ENCODE peak calls at places on chromosome 13, in six cellular contexts. B, P, U, M, W and S are unnamed samples.

GRCh38 chr13:36979361-36980040 is 19.6 kb downstream of the ALG5 start:
- DNase-seq in B (no peak), P (peak; percentile 52), U (peak; percentile 70), M (no peak), W (no peak), S (no peak)

GRCh38 chr13:33363328-33363727 is 77.8 kb upstream of the STARD13 start:
- DNase-seq in B (no peak), P (no peak), U (no peak), M (no peak), W (no peak), S (no peak)

GRCh38 chr13:97367016-97367415 is 67.0 kb upstream of the RAP2A start:
- DNase-seq in B (no peak), P (peak; percentile 79), U (peak; percentile 67), M (no peak), W (no peak), S (no peak)

GRCh38 chr13:48199404-48199991 is 33.5 kb upstream of the ITM2B start:
- DNase-seq in B (no peak), P (no peak), U (no peak), M (no peak), W (no peak), S (no peak)

GRCh38 chr13:81388400-81388799 is 1047.5 kb upstream of the SPRY2 start:
- DNase-seq in B (no peak), P (no peak), U (no peak), M (no peak), W (no peak), S (no peak)

GRCh38 chr13:92224052-92224821 is 825.8 kb downstream of the GPC5 start:
- DNase-seq in B (no peak), P (peak; percentile 98), U (no peak), M (no peak), W (no peak), S (no peak)

GRCh38 chr13:20969182-20969581 is 66.6 kb upstream of the XPO4 start:
- DNase-seq in B (no peak), P (peak; percentile 52), U (peak; percentile 53), M (no peak), W (no peak), S (no peak)

GRCh38 chr13:72399351-72399750 is 328.1 kb downstream of the MZT1 start:
- DNase-seq in B (no peak), P (no peak), U (no peak), M (no peak), W (no peak), S (no peak)

GRCh38 chr13:38753878-38754277 is 67.0 kb downstream of the FREM2 start:
- DNase-seq in B (no peak), P (no peak), U (no peak), M (no peak), W (no peak), S (no peak)

GRCh38 chr13:42258747-42259146 is 13.2 kb upstream of the AKAP11 start:
- DNase-seq in B (no peak), P (no peak), U (no peak), M (no peak), W (no peak), S (no peak)

GRCh38 chr13:100528353-100528752 is 60.2 kb downstream of the GGACT start:
- DNase-seq in B (no peak), P (no peak), U (no peak), M (no peak), W (no peak), S (no peak)

GRCh38 chr13:55307909-55308308 is 1832.8 kb upstream of the PRR20A start:
- DNase-seq in B (no peak), P (no peak), U (no peak), M (no peak), W (no peak), S (no peak)

GRCh38 chr13:80340643-80341097 is 256 bp downstream of the SPRY2 start:
- DNase-seq in B (no peak), P (peak; percentile 76), U (peak; percentile 61), M (peak; percentile 70), W (peak; percentile 27), S (no peak)

GRCh38 chr13:81302125-81302524 is 961.2 kb upstream of the SPRY2 start:
- DNase-seq in B (no peak), P (no peak), U (no peak), M (no peak), W (no peak), S (no peak)

GRCh38 chr13:49652691-49653305 is 24.5 kb downstream of the ARL11 start:
- DNase-seq in B (no peak), P (peak; percentile 39), U (peak; percentile 28), M (no peak), W (no peak), S (no peak)

GRCh38 chr13:112928958-112929777 is 39.8 kb upstream of the MCF2L start:
- DNase-seq in B (no peak), P (peak; percentile 62), U (no peak), M (no peak), W (no peak), S (no peak)

GRCh38 chr13:99704390-99704789 is 203.1 kb downstream of the TM9SF2 start:
- DNase-seq in B (no peak), P (no peak), U (no peak), M (no peak), W (no peak), S (no peak)

GRCh38 chr13:20192470-20193141 is at the start of gene GJB2:
- DNase-seq in B (no peak), P (no peak), U (no peak), M (no peak), W (no peak), S (no peak)

GRCh38 chr13:101523732-101524131 is 71.3 kb downstream of the ITGBL1 start:
- DNase-seq in B (no peak), P (peak; percentile 68), U (peak; percentile 82), M (peak; percentile 82), W (no peak), S (peak; percentile 26)

GRCh38 chr13:37475151-37475550 is 123.4 kb downstream of the POSTN start:
- DNase-seq in B (no peak), P (no peak), U (no peak), M (no peak), W (no peak), S (no peak)

GRCh38 chr13:19726611-19727010 is 56.1 kb downstream of the PSPC1 start:
- DNase-seq in B (no peak), P (no peak), U (no peak), M (no peak), W (no peak), S (no peak)

GRCh38 chr13:48144413-48145035 is 49.6 kb upstream of the MED4 start:
- DNase-seq in B (no peak), P (peak; percentile 44), U (no peak), M (no peak), W (no peak), S (no peak)

GRCh38 chr13:77397636-77398035 is 70.7 kb upstream of the MYCBP2 start:
- DNase-seq in B (no peak), P (peak; percentile 8), U (no peak), M (no peak), W (no peak), S (no peak)

GRCh38 chr13:46198794-46199193 is 12.9 kb upstream of the LRRC63 start:
- DNase-seq in B (no peak), P (no peak), U (no peak), M (no peak), W (no peak), S (no peak)

GRCh38 chr13:113927661-113928581 is 46.0 kb downstream of the C13orf46 start:
- DNase-seq in B (peak; percentile 60), P (peak; percentile 97), U (peak; percentile 98), M (peak; percentile 87), W (no peak), S (peak; percentile 99)

DNA sequence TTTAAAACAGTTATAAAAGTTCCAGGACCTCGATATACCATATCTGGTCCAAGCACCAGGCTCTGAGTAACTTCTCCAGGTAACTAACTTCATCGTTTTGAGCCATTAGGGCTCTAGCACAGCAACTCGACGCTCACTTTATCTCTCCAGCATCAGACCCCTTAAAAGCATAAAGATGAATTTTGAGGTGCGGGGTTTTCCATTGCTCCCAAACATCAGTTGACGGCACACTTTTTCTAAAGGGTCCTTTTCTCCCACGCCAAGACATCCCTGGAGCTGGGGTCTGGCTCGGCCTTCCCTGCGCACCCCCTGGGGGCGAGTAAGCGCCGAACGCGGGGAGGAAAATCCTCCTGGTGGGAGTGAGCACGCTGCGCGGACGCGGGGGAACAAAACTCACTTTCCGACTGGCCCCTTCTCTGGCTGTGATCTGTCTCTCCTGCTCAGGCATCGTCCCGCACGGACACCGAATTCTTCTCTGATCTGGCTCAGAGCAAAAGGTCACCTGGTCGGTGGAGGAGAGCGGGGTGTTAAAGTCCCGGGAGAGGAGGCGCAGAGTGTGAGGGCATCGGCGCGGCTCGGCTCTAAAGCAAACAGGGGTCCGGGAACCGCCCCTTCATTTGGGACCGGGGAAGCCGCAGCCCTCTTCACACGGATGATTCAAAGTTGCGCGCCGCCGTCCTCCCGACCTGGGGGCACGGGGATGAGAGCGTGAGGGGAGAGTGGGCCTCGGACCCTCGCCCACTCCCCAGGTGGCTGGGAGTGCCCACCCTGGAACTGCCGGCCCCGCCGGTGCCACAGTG is at the start of gene ATP7B:
- DNase-seq in B (no peak), P (no peak), U (no peak), M (no peak), W (no peak), S (no peak)
- TF ChIP-seq CTCF in B (no peak), P (peak; percentile 26), U (peak; percentile 29), M (peak; percentile 9), W (no peak), S (peak; percentile 40)

DNA sequence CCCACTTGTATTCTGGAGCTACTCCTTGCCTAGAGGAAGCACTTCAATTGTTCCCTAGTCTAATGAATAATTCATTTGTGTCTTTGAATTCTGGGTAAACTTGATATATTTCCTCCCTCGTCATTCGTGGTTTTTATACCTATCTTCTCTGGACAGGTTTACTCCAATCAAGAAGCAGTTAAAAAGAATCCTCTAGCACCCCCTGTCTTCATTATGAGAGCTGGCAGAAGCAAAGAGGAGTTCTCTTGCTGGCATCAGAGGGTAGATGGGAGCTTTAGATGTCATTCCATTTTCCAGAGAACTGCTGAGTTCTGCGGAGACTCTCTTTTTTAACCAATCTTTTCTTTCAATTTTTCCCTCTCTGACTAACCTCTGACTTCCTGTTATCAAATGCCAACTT is 627.7 kb downstream of the FGF9 start:
- DNase-seq in B (no peak), P (no peak), U (no peak), M (no peak), W (no peak), S (no peak)
- TF ChIP-seq CTCF in B (no peak), P (no peak), U (no peak), M (no peak), W (no peak), S (no peak)

GRCh38 chr13:51935326-51936171 is 73.8 kb downstream of the CCDC70 start:
- DNase-seq in B (no peak), P (no peak), U (peak; percentile 3), M (no peak), W (no peak), S (no peak)
- TF ChIP-seq CTCF in B (no peak), P (no peak), U (peak; percentile 65), M (no peak), W (no peak), S (peak; percentile 32)

GRCh38 chr13:23567792-23568480 is 2.3 kb upstream of the TNFRSF19 start:
- DNase-seq in B (no peak), P (no peak), U (no peak), M (no peak), W (no peak), S (no peak)

GRCh38 chr13:23572836-23573235 is 2.6 kb downstream of the TNFRSF19 start:
- DNase-seq in B (no peak), P (no peak), U (no peak), M (no peak), W (no peak), S (no peak)

GRCh38 chr13:23574421-23574820 is 4.2 kb downstream of the TNFRSF19 start:
- DNase-seq in B (no peak), P (no peak), U (no peak), M (no peak), W (no peak), S (no peak)

GRCh38 chr13:23570099-23570926 is at the start of gene TNFRSF19:
- DNase-seq in B (peak; percentile 41), P (peak; percentile 84), U (peak; percentile 84), M (no peak), W (no peak), S (peak; percentile 74)

GRCh38 chr13:23570931-23571330 is 719 bp downstream of the TNFRSF19 start:
- DNase-seq in B (no peak), P (peak; percentile 62), U (no peak), M (no peak), W (no peak), S (no peak)
- TF ChIP-seq CTCF in B (no peak), P (peak; percentile 50), U (peak; percentile 66), M (no peak), W (no peak), S (peak; percentile 35)